ENCODE peak calls at places on chromosomes 16 and 17, in five cellular contexts. One of them, this sample, is unnamed.

GRCh38 chr16:9050102-9050830 is 41.2 kb upstream of the HAPSTR1 start:
- DNase-seq in activated CD4-positive, alpha-beta T cell treated with anti-CD3 and anti-CD28 coated beads for 4 hours: peak; percentile 8
- DNase-seq in adipocyte: no peak
- DNase-seq in MCF 10A: peak; percentile 23
- DNase-seq in NCI-H2081: no peak
- DNase-seq in this sample: peak; percentile 25

GRCh38 chr16:57041182-57042156 is 50.9 kb upstream of the CPNE2 start:
- DNase-seq in activated CD4-positive, alpha-beta T cell treated with anti-CD3 and anti-CD28 coated beads for 4 hours: peak; percentile 82
- DNase-seq in adipocyte: no peak
- DNase-seq in MCF 10A: no peak
- DNase-seq in NCI-H2081: no peak
- DNase-seq in this sample: no peak

GRCh38 chr17:15000661-15001060 is 264.5 kb downstream of the PMP22 start:
- DNase-seq in activated CD4-positive, alpha-beta T cell treated with anti-CD3 and anti-CD28 coated beads for 4 hours: no peak
- DNase-seq in adipocyte: no peak
- DNase-seq in MCF 10A: no peak
- DNase-seq in NCI-H2081: no peak
- DNase-seq in this sample: no peak

GRCh38 chr17:48514483-48514876 is 16.3 kb downstream of the HOXB1 start:
- DNase-seq in activated CD4-positive, alpha-beta T cell treated with anti-CD3 and anti-CD28 coated beads for 4 hours: no peak
- DNase-seq in adipocyte: no peak
- DNase-seq in MCF 10A: no peak
- DNase-seq in NCI-H2081: no peak
- DNase-seq in this sample: no peak

GRCh38 chr16:1815461-1815860 is 11.2 kb downstream of the HAGH start:
- DNase-seq in activated CD4-positive, alpha-beta T cell treated with anti-CD3 and anti-CD28 coated beads for 4 hours: no peak
- DNase-seq in adipocyte: no peak
- DNase-seq in MCF 10A: no peak
- DNase-seq in NCI-H2081: no peak
- DNase-seq in this sample: no peak

GRCh38 chr16:51763072-51763658 is 612.1 kb upstream of the SALL1 start:
- DNase-seq in activated CD4-positive, alpha-beta T cell treated with anti-CD3 and anti-CD28 coated beads for 4 hours: no peak
- DNase-seq in adipocyte: no peak
- DNase-seq in MCF 10A: no peak
- DNase-seq in NCI-H2081: no peak
- DNase-seq in this sample: no peak

GRCh38 chr17:39928868-39929651 is 1.5 kb downstream of the LRRC3C start:
- DNase-seq in activated CD4-positive, alpha-beta T cell treated with anti-CD3 and anti-CD28 coated beads for 4 hours: no peak
- DNase-seq in adipocyte: peak; percentile 75
- DNase-seq in MCF 10A: peak; percentile 66
- DNase-seq in NCI-H2081: no peak
- DNase-seq in this sample: peak; percentile 92

GRCh38 chr17:731943-732787 is at the start of gene TLCD3A:
- DNase-seq in activated CD4-positive, alpha-beta T cell treated with anti-CD3 and anti-CD28 coated beads for 4 hours: peak; percentile 22
- DNase-seq in adipocyte: peak; percentile 91
- DNase-seq in MCF 10A: peak; percentile 60
- DNase-seq in NCI-H2081: peak; percentile 62
- DNase-seq in this sample: peak; percentile 75

GRCh38 chr17:79415365-79415764 is 195.5 kb downstream of the RBFOX3 start:
- DNase-seq in activated CD4-positive, alpha-beta T cell treated with anti-CD3 and anti-CD28 coated beads for 4 hours: no peak
- DNase-seq in adipocyte: no peak
- DNase-seq in MCF 10A: no peak
- DNase-seq in NCI-H2081: no peak
- DNase-seq in this sample: no peak

GRCh38 chr17:43169561-43170139 is 1.4 kb upstream of the NBR1 start:
- DNase-seq in activated CD4-positive, alpha-beta T cell treated with anti-CD3 and anti-CD28 coated beads for 4 hours: no peak
- DNase-seq in adipocyte: peak; percentile 73
- DNase-seq in MCF 10A: no peak
- DNase-seq in NCI-H2081: peak; percentile 53
- DNase-seq in this sample: no peak

GRCh38 chr17:45584092-45585036 is 93.8 kb upstream of the PLEKHM1 start:
- DNase-seq in activated CD4-positive, alpha-beta T cell treated with anti-CD3 and anti-CD28 coated beads for 4 hours: peak; percentile 45
- DNase-seq in adipocyte: peak; percentile 75
- DNase-seq in MCF 10A: peak; percentile 81
- DNase-seq in NCI-H2081: no peak
- DNase-seq in this sample: peak; percentile 75

GRCh38 chr16:995087-995486 is 13.5 kb downstream of the SOX8 start:
- DNase-seq in activated CD4-positive, alpha-beta T cell treated with anti-CD3 and anti-CD28 coated beads for 4 hours: no peak
- DNase-seq in adipocyte: peak; percentile 41
- DNase-seq in MCF 10A: no peak
- DNase-seq in NCI-H2081: no peak
- DNase-seq in this sample: no peak

GRCh38 chr16:68369697-68370096 is 58.9 kb downstream of the PRMT7 start:
- DNase-seq in activated CD4-positive, alpha-beta T cell treated with anti-CD3 and anti-CD28 coated beads for 4 hours: no peak
- DNase-seq in adipocyte: no peak
- DNase-seq in MCF 10A: no peak
- DNase-seq in NCI-H2081: no peak
- DNase-seq in this sample: no peak

GRCh38 chr16:4500283-4500682 is 24.1 kb downstream of the HMOX2 start:
- DNase-seq in activated CD4-positive, alpha-beta T cell treated with anti-CD3 and anti-CD28 coated beads for 4 hours: no peak
- DNase-seq in adipocyte: peak; percentile 85
- DNase-seq in MCF 10A: peak; percentile 66
- DNase-seq in NCI-H2081: no peak
- DNase-seq in this sample: peak; percentile 94

GRCh38 chr16:13559624-13560023 is 360.3 kb upstream of the ERCC4 start:
- DNase-seq in activated CD4-positive, alpha-beta T cell treated with anti-CD3 and anti-CD28 coated beads for 4 hours: no peak
- DNase-seq in adipocyte: no peak
- DNase-seq in MCF 10A: no peak
- DNase-seq in NCI-H2081: no peak
- DNase-seq in this sample: no peak

This sample was measured in ACHN.